ENCODE peak calls at places on chromosomes 11 and 22, in ten cellular contexts. One of them, this sample, is unnamed.

GRCh38 chr11:125465701-125466100 is 30.4 kb downstream of the FEZ1 start:
- DNase-seq in HuH-7: no peak
- DNase-seq in cardiac muscle cell: no peak
- DNase-seq in astrocyte of the cerebellum: no peak
- DNase-seq in bronchial epithelial cell: no peak
- DNase-seq in NCI-H1048: no peak
- DNase-seq in fibroblast of lung: no peak
- DNase-seq in stimulated activated CD8-positive, alpha-beta memory T cell treated with anti-CD3 and anti-CD28 coated beads, Interleukin-12 subunit alpha, Interleukin-12 subunit beta, amount 100 ng/mL, for 1 hour: no peak
- DNase-seq in DMS153: no peak
- DNase-seq in BJ: no peak
- DNase-seq in this sample: no peak

GRCh38 chr11:61602775-61603569 is 22.1 kb upstream of the SYT7 start:
- DNase-seq in NCI-H1048: no peak
- DNase-seq in BJ: peak; percentile 83
- DNase-seq in HuH-7: no peak
- DNase-seq in bronchial epithelial cell: peak; percentile 99
- DNase-seq in cardiac muscle cell: peak; percentile 97
- DNase-seq in stimulated activated CD8-positive, alpha-beta memory T cell treated with anti-CD3 and anti-CD28 coated beads, Interleukin-12 subunit alpha, Interleukin-12 subunit beta, amount 100 ng/mL, for 1 hour: no peak
- DNase-seq in astrocyte of the cerebellum: peak; percentile 70
- DNase-seq in DMS153: no peak
- DNase-seq in fibroblast of lung: peak; percentile 97
- DNase-seq in this sample: peak; percentile 69

GRCh38 chr11:134678744-134679143 is 266.7 kb upstream of the B3GAT1 start:
- DNase-seq in bronchial epithelial cell: no peak
- DNase-seq in NCI-H1048: no peak
- DNase-seq in cardiac muscle cell: no peak
- DNase-seq in BJ: no peak
- DNase-seq in fibroblast of lung: no peak
- DNase-seq in stimulated activated CD8-positive, alpha-beta memory T cell treated with anti-CD3 and anti-CD28 coated beads, Interleukin-12 subunit alpha, Interleukin-12 subunit beta, amount 100 ng/mL, for 1 hour: no peak
- DNase-seq in HuH-7: no peak
- DNase-seq in DMS153: no peak
- DNase-seq in astrocyte of the cerebellum: no peak
- DNase-seq in this sample: no peak

GRCh38 chr11:62124186-62125113 is 639 bp downstream of the INCENP start:
- DNase-seq in DMS153: no peak
- DNase-seq in BJ: no peak
- DNase-seq in HuH-7: peak; percentile 51
- DNase-seq in cardiac muscle cell: peak; percentile 36
- DNase-seq in bronchial epithelial cell: peak; percentile 71
- DNase-seq in NCI-H1048: no peak
- DNase-seq in fibroblast of lung: peak; percentile 56
- DNase-seq in stimulated activated CD8-positive, alpha-beta memory T cell treated with anti-CD3 and anti-CD28 coated beads, Interleukin-12 subunit alpha, Interleukin-12 subunit beta, amount 100 ng/mL, for 1 hour: no peak
- DNase-seq in astrocyte of the cerebellum: no peak
- DNase-seq in this sample: peak; percentile 64

GRCh38 chr22:32042924-32043323 is at the start of gene SLC5A1:
- DNase-seq in DMS153: peak; percentile 92
- DNase-seq in BJ: no peak
- DNase-seq in stimulated activated CD8-positive, alpha-beta memory T cell treated with anti-CD3 and anti-CD28 coated beads, Interleukin-12 subunit alpha, Interleukin-12 subunit beta, amount 100 ng/mL, for 1 hour: no peak
- DNase-seq in NCI-H1048: no peak
- DNase-seq in bronchial epithelial cell: no peak
- DNase-seq in HuH-7: no peak
- DNase-seq in astrocyte of the cerebellum: no peak
- DNase-seq in fibroblast of lung: no peak
- DNase-seq in cardiac muscle cell: no peak
- DNase-seq in this sample: no peak

GRCh38 chr22:45949921-45950320 is 27.0 kb downstream of the WNT7B start:
- DNase-seq in astrocyte of the cerebellum: no peak
- DNase-seq in NCI-H1048: no peak
- DNase-seq in fibroblast of lung: no peak
- DNase-seq in DMS153: no peak
- DNase-seq in stimulated activated CD8-positive, alpha-beta memory T cell treated with anti-CD3 and anti-CD28 coated beads, Interleukin-12 subunit alpha, Interleukin-12 subunit beta, amount 100 ng/mL, for 1 hour: no peak
- DNase-seq in bronchial epithelial cell: no peak
- DNase-seq in cardiac muscle cell: no peak
- DNase-seq in HuH-7: no peak
- DNase-seq in BJ: no peak
- DNase-seq in this sample: no peak

GRCh38 chr22:24039046-24039445 is 27.9 kb downstream of the CABIN1 start:
- DNase-seq in stimulated activated CD8-positive, alpha-beta memory T cell treated with anti-CD3 and anti-CD28 coated beads, Interleukin-12 subunit alpha, Interleukin-12 subunit beta, amount 100 ng/mL, for 1 hour: no peak
- DNase-seq in bronchial epithelial cell: peak; percentile 54
- DNase-seq in NCI-H1048: no peak
- DNase-seq in cardiac muscle cell: no peak
- DNase-seq in fibroblast of lung: peak; percentile 37
- DNase-seq in BJ: no peak
- DNase-seq in DMS153: no peak
- DNase-seq in astrocyte of the cerebellum: no peak
- DNase-seq in HuH-7: no peak
- DNase-seq in this sample: no peak

GRCh38 chr22:32200752-32201151 is 4.1 kb downstream of the RFPL2 start:
- DNase-seq in DMS153: no peak
- DNase-seq in cardiac muscle cell: no peak
- DNase-seq in stimulated activated CD8-positive, alpha-beta memory T cell treated with anti-CD3 and anti-CD28 coated beads, Interleukin-12 subunit alpha, Interleukin-12 subunit beta, amount 100 ng/mL, for 1 hour: no peak
- DNase-seq in NCI-H1048: no peak
- DNase-seq in fibroblast of lung: no peak
- DNase-seq in bronchial epithelial cell: no peak
- DNase-seq in HuH-7: no peak
- DNase-seq in astrocyte of the cerebellum: no peak
- DNase-seq in BJ: no peak
- DNase-seq in this sample: no peak

GRCh38 chr11:69874178-69874983 is 55.2 kb upstream of the FGF3 start:
- DNase-seq in stimulated activated CD8-positive, alpha-beta memory T cell treated with anti-CD3 and anti-CD28 coated beads, Interleukin-12 subunit alpha, Interleukin-12 subunit beta, amount 100 ng/mL, for 1 hour: no peak
- DNase-seq in BJ: no peak
- DNase-seq in fibroblast of lung: no peak
- DNase-seq in bronchial epithelial cell: no peak
- DNase-seq in HuH-7: no peak
- DNase-seq in astrocyte of the cerebellum: no peak
- DNase-seq in DMS153: no peak
- DNase-seq in cardiac muscle cell: no peak
- DNase-seq in NCI-H1048: no peak
- DNase-seq in this sample: no peak

GRCh38 chr22:31192513-31192912 is 19.6 kb upstream of the LIMK2 start:
- DNase-seq in bronchial epithelial cell: peak; percentile 72
- DNase-seq in BJ: no peak
- DNase-seq in DMS153: no peak
- DNase-seq in HuH-7: no peak
- DNase-seq in NCI-H1048: no peak
- DNase-seq in cardiac muscle cell: peak; percentile 66
- DNase-seq in astrocyte of the cerebellum: no peak
- DNase-seq in fibroblast of lung: no peak
- DNase-seq in stimulated activated CD8-positive, alpha-beta memory T cell treated with anti-CD3 and anti-CD28 coated beads, Interleukin-12 subunit alpha, Interleukin-12 subunit beta, amount 100 ng/mL, for 1 hour: no peak
- DNase-seq in this sample: no peak

GRCh38 chr11:124758355-124759267 is 3.5 kb downstream of the ESAM start:
- DNase-seq in DMS153: peak; percentile 64
- DNase-seq in NCI-H1048: no peak
- DNase-seq in stimulated activated CD8-positive, alpha-beta memory T cell treated with anti-CD3 and anti-CD28 coated beads, Interleukin-12 subunit alpha, Interleukin-12 subunit beta, amount 100 ng/mL, for 1 hour: peak; percentile 24
- DNase-seq in bronchial epithelial cell: peak; percentile 41
- DNase-seq in astrocyte of the cerebellum: no peak
- DNase-seq in BJ: no peak
- DNase-seq in fibroblast of lung: peak; percentile 55
- DNase-seq in cardiac muscle cell: peak; percentile 73
- DNase-seq in HuH-7: peak; percentile 92
- DNase-seq in this sample: peak; percentile 32

GRCh38 chr11:97364047-97364446 is 974.2 kb downstream of the JRKL start:
- DNase-seq in BJ: no peak
- DNase-seq in fibroblast of lung: peak; percentile 65
- DNase-seq in HuH-7: no peak
- DNase-seq in cardiac muscle cell: peak; percentile 73
- DNase-seq in NCI-H1048: no peak
- DNase-seq in DMS153: no peak
- DNase-seq in stimulated activated CD8-positive, alpha-beta memory T cell treated with anti-CD3 and anti-CD28 coated beads, Interleukin-12 subunit alpha, Interleukin-12 subunit beta, amount 100 ng/mL, for 1 hour: no peak
- DNase-seq in bronchial epithelial cell: peak; percentile 3
- DNase-seq in astrocyte of the cerebellum: peak; percentile 44
- DNase-seq in this sample: no peak

GRCh38 chr22:35835998-35836691 is 118.5 kb downstream of the APOL5 start:
- DNase-seq in BJ: peak; percentile 72
- DNase-seq in NCI-H1048: no peak
- DNase-seq in cardiac muscle cell: peak; percentile 91
- DNase-seq in bronchial epithelial cell: peak; percentile 86
- DNase-seq in fibroblast of lung: peak; percentile 93
- DNase-seq in HuH-7: peak; percentile 34
- DNase-seq in stimulated activated CD8-positive, alpha-beta memory T cell treated with anti-CD3 and anti-CD28 coated beads, Interleukin-12 subunit alpha, Interleukin-12 subunit beta, amount 100 ng/mL, for 1 hour: no peak
- DNase-seq in DMS153: peak; percentile 79
- DNase-seq in astrocyte of the cerebellum: peak; percentile 83
- DNase-seq in this sample: peak; percentile 87

GRCh38 chr11:100561325-100561724 is 125.8 kb upstream of the ARHGAP42 start:
- DNase-seq in fibroblast of lung: peak; percentile 33
- DNase-seq in astrocyte of the cerebellum: no peak
- DNase-seq in bronchial epithelial cell: no peak
- DNase-seq in DMS153: no peak
- DNase-seq in cardiac muscle cell: no peak
- DNase-seq in NCI-H1048: no peak
- DNase-seq in stimulated activated CD8-positive, alpha-beta memory T cell treated with anti-CD3 and anti-CD28 coated beads, Interleukin-12 subunit alpha, Interleukin-12 subunit beta, amount 100 ng/mL, for 1 hour: no peak
- DNase-seq in BJ: no peak
- DNase-seq in HuH-7: no peak
- DNase-seq in this sample: no peak

GRCh38 chr11:67288452-67289225 is 464 bp upstream of the ANKRD13D start:
- DNase-seq in fibroblast of lung: peak; percentile 89
- DNase-seq in astrocyte of the cerebellum: peak; percentile 45
- DNase-seq in DMS153: peak; percentile 79
- DNase-seq in BJ: no peak
- DNase-seq in cardiac muscle cell: peak; percentile 97
- DNase-seq in HuH-7: peak; percentile 100
- DNase-seq in bronchial epithelial cell: peak; percentile 77
- DNase-seq in stimulated activated CD8-positive, alpha-beta memory T cell treated with anti-CD3 and anti-CD28 coated beads, Interleukin-12 subunit alpha, Interleukin-12 subunit beta, amount 100 ng/mL, for 1 hour: peak; percentile 78
- DNase-seq in NCI-H1048: peak; percentile 78
- DNase-seq in this sample: peak; percentile 96

GRCh38 chr11:107741044-107741823 is 29.4 kb upstream of the SLN start:
- DNase-seq in NCI-H1048: no peak
- DNase-seq in cardiac muscle cell: peak; percentile 55
- DNase-seq in HuH-7: peak; percentile 11
- DNase-seq in stimulated activated CD8-positive, alpha-beta memory T cell treated with anti-CD3 and anti-CD28 coated beads, Interleukin-12 subunit alpha, Interleukin-12 subunit beta, amount 100 ng/mL, for 1 hour: no peak
- DNase-seq in astrocyte of the cerebellum: no peak
- DNase-seq in BJ: no peak
- DNase-seq in DMS153: no peak
- DNase-seq in bronchial epithelial cell: peak; percentile 36
- DNase-seq in fibroblast of lung: no peak
- DNase-seq in this sample: no peak

GRCh38 chr11:13962562-13963168 is at the start of gene SPON1:
- DNase-seq in BJ: no peak
- DNase-seq in NCI-H1048: no peak
- DNase-seq in astrocyte of the cerebellum: no peak
- DNase-seq in HuH-7: no peak
- DNase-seq in stimulated activated CD8-positive, alpha-beta memory T cell treated with anti-CD3 and anti-CD28 coated beads, Interleukin-12 subunit alpha, Interleukin-12 subunit beta, amount 100 ng/mL, for 1 hour: peak; percentile 26
- DNase-seq in DMS153: peak; percentile 25
- DNase-seq in cardiac muscle cell: peak; percentile 59
- DNase-seq in bronchial epithelial cell: no peak
- DNase-seq in fibroblast of lung: peak; percentile 43
- DNase-seq in this sample: peak; percentile 85

GRCh38 chr11:102545701-102546100 is 15.2 kb upstream of the MMP7 start:
- DNase-seq in NCI-H1048: no peak
- DNase-seq in astrocyte of the cerebellum: no peak
- DNase-seq in bronchial epithelial cell: no peak
- DNase-seq in fibroblast of lung: no peak
- DNase-seq in HuH-7: no peak
- DNase-seq in cardiac muscle cell: no peak
- DNase-seq in BJ: no peak
- DNase-seq in DMS153: no peak
- DNase-seq in stimulated activated CD8-positive, alpha-beta memory T cell treated with anti-CD3 and anti-CD28 coated beads, Interleukin-12 subunit alpha, Interleukin-12 subunit beta, amount 100 ng/mL, for 1 hour: no peak
- DNase-seq in this sample: no peak

This sample was measured in SJSA1.